ENCODE peak calls at places on chromosomes 13 and 19, in four cellular contexts. X is GM23338, Q is osteoblast, S is right atrium auricular region. M is an unnamed sample.

GRCh38 chr13:98792321-98792720 is 39.8 kb upstream of the SLC15A1 start:
- DNase-seq in X (no peak), Q (no peak), S (no peak), M (no peak)

GRCh38 chr13:71871844-71872243 is 4.8 kb upstream of the DACH1 start:
- DNase-seq in X (no peak), Q (no peak), S (no peak), M (no peak)

GRCh38 chr19:13094771-13095392 is 7.8 kb downstream of the LYL1 start:
- DNase-seq in X (peak), Q (peak), S (no peak), M (no peak)

GRCh38 chr19:32543107-32543900 is 37.7 kb upstream of the PDCD5 start:
- DNase-seq in X (no peak), Q (no peak), S (no peak), M (no peak)

GRCh38 chr19:46860125-46860845 is 512 bp upstream of the ARHGAP35 start:
- DNase-seq in X (peak), Q (peak), S (peak), M (peak)

GRCh38 chr19:6020972-6021805 is 43.2 kb upstream of the RANBP3 start:
- DNase-seq in X (no peak), Q (peak), S (no peak), M (no peak)

GRCh38 chr13:43573361-43573740 is 213.4 kb downstream of the ENOX1 start:
- DNase-seq in X (peak), Q (no peak), S (no peak), M (no peak)

GRCh38 chr13:99086869-99087129 is 108.9 kb upstream of the DOCK9 start:
- DNase-seq in X (no peak), Q (peak), S (no peak), M (no peak)

GRCh38 chr19:18700501-18701249 is 17.2 kb downstream of the CRTC1 start:
- DNase-seq in X (peak), Q (peak), S (peak), M (peak)

GRCh38 chr19:56507446-56508281 is at the start of gene ZNF471:
- DNase-seq in X (peak), Q (peak), S (peak), M (peak)

GRCh38 chr19:1261863-1262686 is 7.1 kb upstream of the CIRBP start:
- DNase-seq in X (no peak), Q (peak), S (no peak), M (no peak)

DNA sequence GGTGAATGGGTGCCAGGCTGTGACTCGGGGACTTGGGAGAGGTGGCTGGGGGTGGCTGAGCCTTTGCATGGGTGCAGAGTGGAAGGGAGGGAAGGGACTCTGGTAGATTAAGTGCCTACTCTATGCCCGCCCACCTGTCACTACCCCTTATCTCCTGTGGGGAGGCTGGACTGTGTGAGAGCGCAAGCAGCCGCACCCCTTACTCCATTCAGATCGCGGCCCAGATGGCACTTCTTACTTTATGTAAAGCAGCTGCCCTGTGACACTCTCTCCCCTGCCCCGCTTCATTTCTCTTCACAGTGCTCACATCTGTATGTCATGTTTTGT is 2.9 kb downstream of the KASH5 start:
- DNase-seq in X (no peak), Q (peak), S (no peak), M (no peak)
- H3K4me3 ChIP-seq in X (no peak), Q (no peak), S (no peak), M (no peak)

GRCh38 chr19:37975596-37976515 is 68.8 kb downstream of the SIPA1L3 start:
- DNase-seq in X (no peak), Q (no peak), S (no peak), M (no peak)

GRCh38 chr19:37977391-37977790 is 70.4 kb downstream of the SIPA1L3 start:
- DNase-seq in X (no peak), Q (no peak), S (no peak), M (no peak)

GRCh38 chr19:37980419-37980975 is 73.5 kb downstream of the SIPA1L3 start:
- DNase-seq in X (no peak), Q (no peak), S (no peak), M (no peak)

GRCh38 chr19:37979547-37980082 is 72.6 kb downstream of the SIPA1L3 start:
- DNase-seq in X (no peak), Q (no peak), S (no peak), M (peak)

DNA sequence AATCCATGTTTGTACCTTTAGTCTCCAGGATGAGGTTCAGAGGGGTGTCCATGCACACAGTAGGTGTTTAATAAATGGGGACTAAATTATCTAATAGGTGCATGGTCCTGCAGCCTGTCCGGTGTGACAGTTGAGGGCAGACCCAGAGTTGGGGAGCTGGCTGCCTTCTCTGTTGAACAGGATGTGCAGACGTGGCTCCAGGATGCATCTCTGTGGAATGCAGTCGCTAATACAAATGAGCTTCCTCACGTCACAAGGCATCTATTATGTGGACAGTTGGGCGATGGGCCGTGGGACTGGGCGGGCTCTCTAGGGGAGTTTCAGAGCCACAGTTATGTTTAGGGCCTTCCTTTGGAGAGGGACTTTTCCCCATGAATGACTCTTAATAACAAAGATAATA is 71.0 kb downstream of the SIPA1L3 start:
- DNase-seq in X (no peak), Q (no peak), S (no peak), M (peak)
- H3K27ac ChIP-seq in X (no peak), Q (peak), S (no peak), M (peak)

DNA sequence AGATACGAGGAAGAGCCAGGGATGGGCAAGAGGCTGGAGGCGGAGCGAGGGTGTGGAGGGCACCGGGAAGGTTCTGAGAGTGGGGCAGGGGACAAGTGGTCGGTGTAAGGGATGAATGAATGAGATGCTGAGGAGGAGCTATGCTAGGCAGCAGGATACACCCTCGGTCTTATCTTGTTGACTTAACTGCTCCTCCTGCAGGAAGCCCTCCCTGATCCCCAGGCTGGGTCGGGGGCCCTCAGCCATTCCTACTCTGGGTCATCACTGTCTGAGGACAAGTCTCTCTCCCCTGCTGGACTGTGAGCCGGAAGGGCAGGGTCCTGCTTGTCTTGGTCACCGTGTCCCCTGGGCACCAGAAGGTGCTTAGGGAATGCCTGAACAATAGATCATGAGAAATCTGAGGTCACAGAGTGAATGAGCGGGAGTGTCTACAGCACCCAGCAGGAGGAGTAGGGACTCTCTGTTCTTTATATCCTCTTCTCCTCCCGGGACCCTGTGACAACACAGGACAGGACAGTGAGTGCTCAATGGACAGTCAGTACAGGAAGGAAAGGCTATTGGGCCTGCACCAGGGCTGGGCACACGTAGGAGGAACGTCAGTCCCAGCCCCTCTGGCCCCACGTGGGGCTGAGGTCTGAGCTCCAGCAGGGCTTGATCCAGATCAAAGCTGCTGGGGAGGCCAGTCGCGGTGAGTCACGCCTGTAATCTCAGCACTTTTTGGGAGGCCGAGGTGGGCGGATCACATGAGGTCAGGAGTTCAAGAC is 6.5 kb downstream of the NKPD1 start:
- DNase-seq in X (no peak), Q (peak), S (peak), M (no peak)
- TF ChIP-seq CTCF in X (no peak), Q (peak), S (no peak), M (no peak)

GRCh38 chr19:50204081-50204428 is 633 bp downstream of the MYH14 start:
- DNase-seq in X (no peak), Q (peak), S (no peak), M (no peak)
- H3K4me3 ChIP-seq in X (peak), Q (no peak), S (peak), M (peak)

GRCh38 chr13:41548870-41549269 is 91.5 kb downstream of the RGCC start:
- DNase-seq in X (no peak), Q (no peak), S (no peak), M (no peak)
- H3K27ac ChIP-seq in X (no peak), Q (no peak), S (no peak), M (peak)

DNA sequence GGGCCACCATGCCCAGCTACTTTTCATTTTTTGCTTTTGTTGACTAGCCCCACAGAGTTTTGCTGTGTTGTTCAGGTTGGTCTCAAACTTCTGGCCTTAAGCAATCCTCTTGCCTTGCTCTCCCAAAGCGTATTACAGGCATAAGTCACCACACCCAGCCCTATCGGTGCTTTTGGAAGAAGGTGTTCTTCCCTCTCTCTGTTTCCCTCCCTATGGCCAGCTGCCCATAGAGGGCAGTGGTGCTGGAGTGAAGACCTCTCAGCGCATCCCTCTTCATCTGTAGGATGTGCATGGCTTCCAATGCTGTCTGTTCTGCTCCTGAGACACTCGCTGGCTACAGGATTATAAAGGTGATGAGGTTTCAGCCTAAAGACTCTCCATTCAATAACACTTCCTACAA is 1.3 kb upstream of the CD22 start:
- DNase-seq in X (peak), Q (no peak), S (no peak), M (no peak)
- TF ChIP-seq CTCF in X (peak), Q (peak), S (no peak), M (no peak)

GRCh38 chr19:14305706-14306105 is 75.5 kb upstream of the ADGRE5 start:
- DNase-seq in X (peak), Q (no peak), S (no peak), M (no peak)

GRCh38 chr19:14300281-14300680 is 81.0 kb upstream of the ADGRE5 start:
- DNase-seq in X (peak), Q (no peak), S (no peak), M (no peak)

DNA sequence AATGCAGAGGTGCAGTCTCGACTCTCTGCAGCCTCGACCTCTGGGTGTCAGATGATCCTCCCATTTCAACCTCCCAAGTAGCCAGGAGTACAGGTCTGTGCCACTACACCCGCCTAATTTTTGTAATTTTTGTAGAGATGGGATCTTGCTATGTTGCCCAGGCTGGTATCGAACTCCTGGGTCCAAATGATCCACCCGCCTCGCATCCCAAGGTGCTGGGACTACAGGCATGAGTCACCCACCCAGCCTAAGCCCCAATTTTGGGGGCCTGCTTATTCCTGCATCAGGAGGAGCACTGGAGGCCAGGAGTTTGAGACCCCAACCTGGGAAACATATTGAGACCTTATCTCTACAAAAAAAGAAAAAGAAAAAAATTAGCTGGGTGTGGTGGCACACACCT is 80.1 kb upstream of the ADGRE5 start:
- DNase-seq in X (no peak), Q (no peak), S (no peak), M (no peak)
- H3K4me3 ChIP-seq in X (no peak), Q (no peak), S (no peak), M (no peak)